ENCODE peak calls at places on chromosomes 7 and 10, in six cellular contexts. C is HepG2, U is GM12878, G is H1, Z is K562, T is GM12891. X is an unnamed sample.

GRCh38 chr7:140317597-140317996 is 80.7 kb downstream of the SLC37A3 start:
- DNase-seq in Z (peak), C (no peak), T (no peak), U (no peak), G (no peak), X (no peak)

GRCh38 chr10:94122247-94122646 is 128.5 kb downstream of the PLCE1 start:
- DNase-seq in G (no peak), C (no peak), U (no peak), Z (no peak), T (no peak), X (no peak)

GRCh38 chr7:91557789-91558396 is 293.7 kb downstream of the FZD1 start:
- DNase-seq in G (no peak), C (peak), Z (no peak), T (no peak), U (peak), X (no peak)

GRCh38 chr7:147015999-147016398 is 899.4 kb downstream of the CNTNAP2 start:
- DNase-seq in C (no peak), U (no peak), T (no peak), G (no peak), Z (no peak), X (no peak)

GRCh38 chr7:137771679-137772078 is 75.1 kb downstream of the DGKI start:
- DNase-seq in U (no peak), T (no peak), C (no peak), G (no peak), Z (no peak), X (no peak)

GRCh38 chr7:151185762-151186639 is 1.0 kb downstream of the ASB10 start:
- DNase-seq in T (no peak), G (no peak), Z (no peak), C (no peak), U (no peak), X (no peak)

GRCh38 chr10:28256776-28257175 is 46.1 kb downstream of the MPP7 start:
- DNase-seq in C (no peak), T (no peak), G (no peak), U (no peak), Z (no peak), X (no peak)

GRCh38 chr10:49153971-49154370 is 20.1 kb upstream of the FAM170B start:
- DNase-seq in T (no peak), U (no peak), C (no peak), G (no peak), Z (no peak), X (no peak)

GRCh38 chr7:87627634-87627994 is 584 bp upstream of the RUNDC3B start:
- DNase-seq in Z (no peak), C (no peak), G (no peak), U (no peak), T (no peak), X (no peak)

GRCh38 chr10:65234261-65234660 is 1691.6 kb upstream of the LRRTM3 start:
- DNase-seq in T (no peak), C (no peak), G (no peak), Z (no peak), U (no peak), X (no peak)

GRCh38 chr10:75024971-75025523 is 86.4 kb upstream of the SAMD8 start:
- DNase-seq in G (no peak), Z (no peak), U (no peak), T (no peak), C (no peak), X (no peak)

GRCh38 chr7:149742075-149742701 is 31.2 kb downstream of the ZNF467 start:
- DNase-seq in Z (peak), T (peak), C (peak), U (no peak), G (peak), X (peak)
- TF ChIP-seq POLR2AphosphoS5 in Z (no peak), T (no peak), C (no peak), U (no peak), G (no peak), X (no peak)

DNA sequence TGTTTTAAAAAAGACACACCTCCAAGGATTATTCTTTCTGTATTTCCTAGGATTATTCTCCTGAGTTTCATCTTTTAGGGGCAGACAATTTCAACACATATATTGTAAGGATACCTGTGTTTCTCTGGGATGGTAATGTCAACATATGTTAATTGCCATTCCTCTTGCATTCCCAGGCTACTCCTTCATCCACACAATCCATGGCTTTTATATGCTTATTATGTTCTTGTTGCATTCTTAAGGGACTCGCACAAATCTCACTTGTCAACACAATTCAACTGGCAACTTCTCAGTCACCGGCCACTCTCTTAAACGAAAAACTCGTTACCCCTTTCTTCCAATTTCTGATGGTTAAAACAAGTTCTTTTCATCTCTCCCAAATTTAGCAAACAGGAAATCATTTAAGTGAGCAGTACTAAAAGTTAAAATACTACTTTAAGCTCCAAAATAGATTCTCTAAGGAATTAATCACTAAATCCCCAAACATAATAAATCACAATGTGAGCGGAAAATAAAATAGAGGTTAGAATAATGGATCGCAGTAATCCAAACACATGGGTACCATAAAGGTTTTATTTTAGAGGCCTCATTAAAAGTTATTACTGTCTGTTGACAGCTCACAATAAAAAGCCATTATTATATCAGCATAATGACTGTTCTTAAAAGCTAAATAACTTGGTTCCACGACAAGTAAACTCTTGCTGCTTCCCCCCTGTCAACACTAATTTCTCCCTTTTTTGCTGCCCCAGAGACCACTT is 223.2 kb downstream of the ELMO1 start:
- DNase-seq in C (no peak), Z (no peak), G (no peak), T (no peak), U (no peak), X (no peak)
- TF ChIP-seq TAF1 in C (no peak), Z (no peak), G (no peak), T (no peak), U (no peak), X (no peak)

GRCh38 chr10:76971565-76972170 is 665.9 kb downstream of the KCNMA1 start:
- DNase-seq in C (no peak), U (no peak), T (no peak), G (no peak), Z (no peak), X (no peak)

GRCh38 chr10:76973091-76973514 is 664.5 kb downstream of the KCNMA1 start:
- DNase-seq in Z (no peak), C (no peak), T (no peak), G (no peak), U (no peak), X (no peak)

GRCh38 chr10:76970795-76971519 is 666.7 kb downstream of the KCNMA1 start:
- DNase-seq in U (no peak), Z (no peak), C (no peak), G (no peak), T (no peak), X (no peak)

GRCh38 chr10:76968483-76968882 is 669.1 kb downstream of the KCNMA1 start:
- DNase-seq in Z (no peak), G (no peak), C (no peak), U (no peak), T (no peak), X (no peak)

GRCh38 chr10:76969366-76969990 is 668.1 kb downstream of the KCNMA1 start:
- DNase-seq in C (no peak), U (no peak), Z (no peak), G (no peak), T (no peak), X (no peak)
- TF ChIP-seq POLR2A in C (no peak), U (no peak), Z (no peak), G (no peak), T (no peak), X (no peak)

GRCh38 chr10:114413398-114413797 is 9.1 kb upstream of the AFAP1L2 start:
- DNase-seq in G (no peak), C (no peak), Z (no peak), U (no peak), T (no peak), X (no peak)
- TF ChIP-seq POLR2AphosphoS5 in G (no peak), C (no peak), Z (no peak), U (no peak), T (no peak), X (no peak)

X was measured in GM12892.